ENCODE peak calls at places on chromosomes 16 and 17, in five cellular contexts. One of them, this sample, is unnamed.

GRCh38 chr17:28763804-28764266 is 20.0 kb downstream of the TRAF4 start:
- DNase-seq in lower lobe of right lung: no peak
- DNase-seq in HFF-Myc: peak; percentile 73
- DNase-seq in sigmoid colon: peak; percentile 88
- DNase-seq in GM23338: peak; percentile 89
- DNase-seq in this sample: peak; percentile 86

GRCh38 chr17:73301359-73301758 is 10.4 kb downstream of the CDC42EP4 start:
- DNase-seq in HFF-Myc: no peak
- DNase-seq in lower lobe of right lung: no peak
- DNase-seq in sigmoid colon: no peak
- DNase-seq in GM23338: no peak
- DNase-seq in this sample: no peak

GRCh38 chr17:2303278-2304188 is at the start of the genes SMG6 and SRR:
- DNase-seq in HFF-Myc: peak; percentile 52
- DNase-seq in GM23338: peak; percentile 94
- DNase-seq in sigmoid colon: peak; percentile 95
- DNase-seq in lower lobe of right lung: peak; percentile 93
- DNase-seq in this sample: peak; percentile 91

GRCh38 chr17:80477647-80478478 is 1.5 kb upstream of the NPTX1 start:
- DNase-seq in sigmoid colon: peak; percentile 81
- DNase-seq in HFF-Myc: no peak
- DNase-seq in lower lobe of right lung: no peak
- DNase-seq in GM23338: peak; percentile 82
- DNase-seq in this sample: peak; percentile 59

GRCh38 chr17:6135996-6136395 is 65.8 kb downstream of the WSCD1 start:
- DNase-seq in sigmoid colon: no peak
- DNase-seq in GM23338: no peak
- DNase-seq in HFF-Myc: no peak
- DNase-seq in lower lobe of right lung: no peak
- DNase-seq in this sample: no peak

GRCh38 chr16:54542805-54543504 is 256.4 kb upstream of the IRX3 start:
- DNase-seq in sigmoid colon: no peak
- DNase-seq in GM23338: no peak
- DNase-seq in lower lobe of right lung: no peak
- DNase-seq in HFF-Myc: no peak
- DNase-seq in this sample: no peak

GRCh38 chr17:75845058-75845711 is 981 bp upstream of the UNC13D start:
- DNase-seq in lower lobe of right lung: peak; percentile 92
- DNase-seq in sigmoid colon: peak; percentile 90
- DNase-seq in HFF-Myc: no peak
- DNase-seq in GM23338: peak; percentile 94
- DNase-seq in this sample: peak; percentile 79

GRCh38 chr17:59892251-59892848 is 393 bp downstream of the TUBD1 start:
- DNase-seq in lower lobe of right lung: no peak
- DNase-seq in GM23338: peak; percentile 9
- DNase-seq in HFF-Myc: no peak
- DNase-seq in sigmoid colon: no peak
- DNase-seq in this sample: no peak

GRCh38 chr17:27861979-27862378 is 31.2 kb downstream of the LYRM9 start:
- DNase-seq in sigmoid colon: no peak
- DNase-seq in GM23338: no peak
- DNase-seq in HFF-Myc: no peak
- DNase-seq in lower lobe of right lung: no peak
- DNase-seq in this sample: no peak

GRCh38 chr16:59593256-59593655 is 859.1 kb upstream of the GOT2 start:
- DNase-seq in HFF-Myc: no peak
- DNase-seq in GM23338: no peak
- DNase-seq in sigmoid colon: no peak
- DNase-seq in lower lobe of right lung: no peak
- DNase-seq in this sample: peak; percentile 83

GRCh38 chr16:67349172-67349571 is 22.6 kb downstream of the LRRC36 start:
- DNase-seq in lower lobe of right lung: no peak
- DNase-seq in GM23338: peak; percentile 48
- DNase-seq in sigmoid colon: no peak
- DNase-seq in HFF-Myc: no peak
- DNase-seq in this sample: peak; percentile 54

GRCh38 chr16:30407794-30408534 is 558 bp downstream of the ZNF771 start:
- DNase-seq in lower lobe of right lung: no peak
- DNase-seq in sigmoid colon: no peak
- DNase-seq in GM23338: peak; percentile 24
- DNase-seq in HFF-Myc: no peak
- DNase-seq in this sample: peak; percentile 11

GRCh38 chr17:27265333-27265732 is 28.6 kb upstream of the WSB1 start:
- DNase-seq in HFF-Myc: no peak
- DNase-seq in sigmoid colon: no peak
- DNase-seq in lower lobe of right lung: no peak
- DNase-seq in GM23338: no peak
- DNase-seq in this sample: no peak

GRCh38 chr16:1825864-1826690 is 548 bp downstream of the HAGH start:
- DNase-seq in lower lobe of right lung: peak; percentile 79
- DNase-seq in HFF-Myc: no peak
- DNase-seq in GM23338: peak; percentile 76
- DNase-seq in sigmoid colon: no peak
- DNase-seq in this sample: no peak

GRCh38 chr16:3012246-3012645 is 477 bp upstream of the CLDN9 start:
- DNase-seq in sigmoid colon: no peak
- DNase-seq in HFF-Myc: no peak
- DNase-seq in lower lobe of right lung: no peak
- DNase-seq in GM23338: peak; percentile 82
- DNase-seq in this sample: no peak

GRCh38 chr16:3007957-3008748 is 4.6 kb upstream of the CLDN9 start:
- DNase-seq in GM23338: peak; percentile 99
- DNase-seq in lower lobe of right lung: peak; percentile 75
- DNase-seq in HFF-Myc: no peak
- DNase-seq in sigmoid colon: no peak
- DNase-seq in this sample: no peak

GRCh38 chr16:3010510-3010909 is 2.2 kb upstream of the CLDN9 start:
- DNase-seq in GM23338: no peak
- DNase-seq in lower lobe of right lung: no peak
- DNase-seq in HFF-Myc: no peak
- DNase-seq in sigmoid colon: no peak
- DNase-seq in this sample: no peak

GRCh38 chr16:3008749-3009088 is 4.0 kb upstream of the CLDN9 start:
- DNase-seq in sigmoid colon: no peak
- DNase-seq in HFF-Myc: no peak
- DNase-seq in lower lobe of right lung: no peak
- DNase-seq in GM23338: no peak
- DNase-seq in this sample: no peak

DNA sequence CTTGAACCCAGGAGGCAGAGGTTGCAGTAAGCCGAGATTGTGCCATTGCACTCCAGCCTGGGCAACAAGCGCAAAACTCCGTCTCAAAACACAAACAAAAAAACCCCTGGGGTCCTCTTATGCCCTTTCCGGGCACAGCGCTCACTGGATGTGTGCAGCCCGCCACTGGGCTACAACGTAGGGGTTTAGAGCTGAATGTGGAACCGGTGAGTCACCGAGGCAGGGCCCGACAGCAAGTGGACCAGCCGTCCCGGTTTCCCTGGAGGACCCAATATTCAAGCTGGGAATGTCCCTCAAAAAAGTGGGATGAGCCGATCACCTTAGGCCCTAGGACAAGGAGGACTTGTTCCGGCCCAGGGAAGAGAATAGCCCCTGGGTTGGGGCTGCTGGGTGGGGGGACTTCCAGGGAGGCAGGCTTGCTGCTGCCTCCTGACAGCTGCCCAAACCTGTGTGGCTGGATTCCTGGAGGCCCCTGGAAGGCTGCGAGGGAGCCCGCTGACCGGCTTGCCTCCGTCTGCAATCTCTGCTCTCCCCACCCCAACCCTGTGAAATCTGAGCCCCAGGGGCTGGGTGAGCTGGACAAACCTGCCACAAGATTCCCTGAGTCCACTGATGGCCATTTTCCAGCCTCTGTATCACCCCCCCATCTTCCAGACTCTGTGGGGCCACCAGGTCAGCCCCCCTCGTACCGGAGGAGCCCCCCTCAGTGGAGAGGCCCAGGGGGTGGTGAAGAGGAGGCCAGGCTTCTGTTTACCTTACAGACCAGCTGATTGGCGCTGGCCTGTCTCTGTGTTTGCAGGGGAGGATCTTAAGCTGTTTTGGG is 2.9 kb upstream of the CLDN9 start:
- DNase-seq in HFF-Myc: no peak
- DNase-seq in lower lobe of right lung: peak; percentile 88
- DNase-seq in sigmoid colon: no peak
- DNase-seq in GM23338: peak; percentile 97
- DNase-seq in this sample: no peak
- H3K4me3 ChIP-seq in HFF-Myc: no peak overlapping the region
- H3K4me3 ChIP-seq in lower lobe of right lung: no peak overlapping the region
- H3K4me3 ChIP-seq in sigmoid colon: no peak overlapping the region
- H3K4me3 ChIP-seq in GM23338: peak overlapping the region; percentile 55
- H3K4me3 ChIP-seq in this sample: no peak overlapping the region

GRCh38 chr16:26992661-26993365 is 73.9 kb upstream of the C16orf82 start:
- DNase-seq in GM23338: no peak
- DNase-seq in lower lobe of right lung: no peak
- DNase-seq in sigmoid colon: no peak
- DNase-seq in HFF-Myc: no peak
- DNase-seq in this sample: no peak
- TF ChIP-seq CTCF in GM23338: no peak
- TF ChIP-seq CTCF in lower lobe of right lung: no peak
- TF ChIP-seq CTCF in sigmoid colon: no peak
- TF ChIP-seq CTCF in HFF-Myc: no peak
- TF ChIP-seq CTCF in this sample: no peak

GRCh38 chr16:20073203-20074088 is at the start of gene GPR139:
- DNase-seq in lower lobe of right lung: no peak
- DNase-seq in sigmoid colon: no peak
- DNase-seq in HFF-Myc: no peak
- DNase-seq in GM23338: peak; percentile 78
- DNase-seq in this sample: no peak
- H3K4me3 ChIP-seq in lower lobe of right lung: no peak within 1 kb of the TSS
- H3K4me3 ChIP-seq in sigmoid colon: no peak within 1 kb of the TSS
- H3K4me3 ChIP-seq in HFF-Myc: no peak within 1 kb of the TSS
- H3K4me3 ChIP-seq in GM23338: peak within 1 kb of the TSS; percentile 78
- H3K4me3 ChIP-seq in this sample: no peak within 1 kb of the TSS

DNA sequence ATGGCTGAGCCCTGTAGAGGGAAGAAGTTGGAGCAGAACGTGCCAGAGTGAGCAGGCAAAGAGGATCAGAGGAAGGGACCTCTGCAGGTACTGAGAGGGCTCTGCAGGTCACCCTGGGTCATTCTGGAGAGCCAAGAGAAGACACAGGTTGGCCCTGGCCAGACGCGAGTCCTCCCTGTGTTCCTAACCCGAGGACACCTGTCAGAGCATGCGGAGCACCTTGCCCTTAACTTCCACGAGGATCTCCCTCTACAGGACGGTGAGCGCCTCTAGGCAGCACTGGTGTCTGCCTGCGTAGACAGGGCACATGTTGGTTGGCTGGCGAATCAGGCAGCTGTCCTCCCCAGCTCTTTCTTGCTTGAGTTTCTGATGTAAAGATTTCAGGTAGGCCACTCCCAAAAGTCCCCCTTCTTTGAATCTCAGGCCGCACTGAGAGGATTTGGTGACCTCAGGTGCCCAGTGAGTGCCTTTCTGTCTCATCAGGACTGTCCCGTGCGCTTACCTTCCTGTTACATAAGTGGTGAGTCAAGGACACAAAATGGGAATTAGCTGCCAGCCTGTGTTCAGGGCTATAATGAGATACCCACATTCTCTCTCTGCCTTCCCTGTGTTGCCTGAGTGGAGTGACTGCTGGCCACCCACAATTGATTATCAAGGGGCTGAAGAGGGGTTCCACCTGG is 45.3 kb downstream of the MPRIP start:
- DNase-seq in sigmoid colon: peak; percentile 46
- DNase-seq in lower lobe of right lung: no peak
- DNase-seq in HFF-Myc: no peak
- DNase-seq in GM23338: no peak
- DNase-seq in this sample: no peak
- TF ChIP-seq CTCF in sigmoid colon: no peak
- TF ChIP-seq CTCF in lower lobe of right lung: no peak
- TF ChIP-seq CTCF in HFF-Myc: no peak
- TF ChIP-seq CTCF in GM23338: no peak
- TF ChIP-seq CTCF in this sample: no peak

DNA sequence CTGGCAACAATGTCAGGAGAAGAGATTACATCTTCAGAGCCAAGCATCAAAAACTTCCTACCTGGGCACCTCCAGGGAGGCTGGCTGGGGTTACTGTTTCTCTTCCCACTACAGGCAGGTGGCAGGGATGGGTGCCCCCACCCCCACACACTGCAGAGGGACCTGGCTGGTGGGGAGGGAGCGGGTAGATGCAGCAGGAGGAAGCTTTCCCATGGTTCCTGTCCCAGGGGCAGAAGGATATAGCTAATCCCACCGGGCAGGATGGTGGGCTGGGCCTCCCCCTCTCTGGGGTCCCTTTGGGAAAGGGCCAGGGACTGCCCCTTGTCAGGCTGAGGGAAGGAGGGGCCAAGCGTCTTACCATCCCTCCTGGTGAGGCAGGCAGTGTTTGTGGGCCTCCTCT is 16.7 kb upstream of the MTMR4 start:
- DNase-seq in lower lobe of right lung: no peak
- DNase-seq in sigmoid colon: no peak
- DNase-seq in HFF-Myc: no peak
- DNase-seq in GM23338: peak; percentile 54
- DNase-seq in this sample: no peak
- H3K4me3 ChIP-seq in lower lobe of right lung: peak overlapping the region; percentile 61
- H3K4me3 ChIP-seq in sigmoid colon: peak overlapping the region; percentile 45
- H3K4me3 ChIP-seq in HFF-Myc: peak overlapping the region; percentile 21
- H3K4me3 ChIP-seq in GM23338: peak overlapping the region; percentile 94
- H3K4me3 ChIP-seq in this sample: no peak overlapping the region

This sample was measured in cardiac fibroblast.